ENCODE peak calls at places on chromosomes 12 and 14, in ten cellular contexts. Q is heart left ventricle; A is ovary; Y is colonic mucosa; H is right cardiac atrium; T is osteoblast; Z is aorta; D is psoas muscle; M is CD4-positive, alpha-beta memory T cell; J is HCT116. V is an unnamed sample.

GRCh38 chr12:116087962-116088361 is 189.5 kb downstream of the MED13L start:
- DNase-seq in Q (no peak), J (no peak), M (no peak), Z (no peak), T (no peak), A (no peak), H (no peak), D (no peak), Y (no peak), V (no peak)

GRCh38 chr12:56087220-56087619 is 7.3 kb downstream of the ERBB3 start:
- DNase-seq in Y (peak; percentile 91), D (peak; percentile 60), M (no peak), Q (peak; percentile 93), T (peak; percentile 65), A (no peak), H (peak; percentile 92), Z (peak; percentile 57), J (no peak), V (no peak)

GRCh38 chr12:47841506-47841905 is 21.8 kb upstream of the HDAC7 start:
- DNase-seq in D (no peak), H (no peak), T (no peak), A (no peak), J (no peak), M (no peak), Z (no peak), Y (no peak), Q (no peak), V (no peak)

GRCh38 chr12:2336409-2336829 is 283.6 kb downstream of the CACNA1C start:
- DNase-seq in J (peak; percentile 75), H (no peak), Q (peak; percentile 48), Y (no peak), D (no peak), T (peak; percentile 80), A (no peak), Z (peak; percentile 72), M (no peak), V (no peak)

GRCh38 chr14:60093088-60093487 is 1.4 kb downstream of the PCNX4 start:
- DNase-seq in Y (no peak), A (no peak), M (no peak), Q (no peak), D (no peak), H (no peak), J (no peak), Z (no peak), T (no peak), V (no peak)

GRCh38 chr12:45591635-45592034 is 137.9 kb upstream of the ARID2 start:
- DNase-seq in D (no peak), Y (peak; percentile 32), T (no peak), H (no peak), Q (no peak), M (no peak), Z (no peak), J (no peak), A (no peak), V (no peak)

GRCh38 chr12:10174986-10175614 is 3.2 kb upstream of the OLR1 start:
- DNase-seq in M (no peak), H (no peak), T (no peak), A (no peak), D (no peak), Z (no peak), Y (no peak), J (no peak), Q (no peak), V (no peak)

GRCh38 chr14:38948171-38948570 is 154.9 kb downstream of the SEC23A start:
- DNase-seq in J (no peak), T (no peak), A (no peak), Q (no peak), M (no peak), Z (no peak), H (no peak), Y (no peak), D (no peak), V (no peak)

GRCh38 chr12:31225656-31226535 is 100.1 kb downstream of the SINHCAF start:
- DNase-seq in A (no peak), D (no peak), J (no peak), Z (no peak), M (no peak), T (no peak), Q (no peak), Y (no peak), H (peak; percentile 19), V (peak; percentile 56)

GRCh38 chr14:42854061-42854460 is 1247.4 kb downstream of the LRFN5 start:
- DNase-seq in A (no peak), Q (no peak), T (no peak), D (no peak), M (no peak), Y (no peak), Z (no peak), H (no peak), J (no peak), V (no peak)

GRCh38 chr12:49673446-49674317 is 33.5 kb downstream of the FMNL3 start:
- DNase-seq in J (no peak), M (no peak), H (peak; percentile 97), T (peak; percentile 93), Y (peak; percentile 85), Z (peak; percentile 95), D (peak; percentile 95), Q (peak; percentile 96), A (peak; percentile 93), V (peak; percentile 94)

GRCh38 chr14:87888136-87888999 is 104.6 kb downstream of the GALC start:
- DNase-seq in Z (peak; percentile 62), Y (peak; percentile 29), J (no peak), H (peak; percentile 71), T (no peak), D (no peak), A (no peak), M (no peak), Q (no peak), V (no peak)

GRCh38 chr12:64001439-64001838 is 156.9 kb downstream of the SRGAP1 start:
- DNase-seq in A (no peak), Z (no peak), Q (peak; percentile 37), Y (no peak), D (no peak), T (no peak), J (no peak), M (no peak), H (no peak), V (no peak)

GRCh38 chr12:63995512-63995911 is 151.0 kb downstream of the SRGAP1 start:
- DNase-seq in A (no peak), J (no peak), D (no peak), T (no peak), H (no peak), M (no peak), Q (no peak), Y (no peak), Z (no peak), V (no peak)

GRCh38 chr12:63994704-63995103 is 150.2 kb downstream of the SRGAP1 start:
- DNase-seq in H (no peak), Q (no peak), T (no peak), J (no peak), A (no peak), Z (no peak), Y (no peak), M (no peak), D (no peak), V (no peak)

GRCh38 chr12:63997198-63997597 is 152.7 kb downstream of the SRGAP1 start:
- DNase-seq in A (no peak), Z (no peak), T (no peak), J (no peak), D (no peak), Y (no peak), H (no peak), M (no peak), Q (no peak), V (no peak)
- H3K27ac ChIP-seq in A (no peak overlapping the region), Z (no peak overlapping the region), T (no peak overlapping the region), J (no peak overlapping the region), D (no peak overlapping the region), Y (no peak overlapping the region), H (no peak overlapping the region), M (no peak overlapping the region), Q (no peak overlapping the region), V (no peak overlapping the region)

GRCh38 chr14:95442016-95442632 is 74.3 kb downstream of the SYNE3 start:
- DNase-seq in Q (no peak), D (no peak), J (no peak), H (no peak), A (no peak), M (no peak), Y (no peak), T (no peak), Z (no peak), V (no peak)
- H3K4me1 ChIP-seq in Q (no peaks in the 10 kb centered on the region), D (no peaks in the 10 kb centered on the region), J (no peaks in the 10 kb centered on the region), H (no peaks in the 10 kb centered on the region), A (no peaks in the 10 kb centered on the region), M (peaks cover 7% of the 10 kb centered on the region), Y (no peaks in the 10 kb centered on the region), T (no peaks in the 10 kb centered on the region), Z (no peaks in the 10 kb centered on the region), V (no peaks in the 10 kb centered on the region)

DNA sequence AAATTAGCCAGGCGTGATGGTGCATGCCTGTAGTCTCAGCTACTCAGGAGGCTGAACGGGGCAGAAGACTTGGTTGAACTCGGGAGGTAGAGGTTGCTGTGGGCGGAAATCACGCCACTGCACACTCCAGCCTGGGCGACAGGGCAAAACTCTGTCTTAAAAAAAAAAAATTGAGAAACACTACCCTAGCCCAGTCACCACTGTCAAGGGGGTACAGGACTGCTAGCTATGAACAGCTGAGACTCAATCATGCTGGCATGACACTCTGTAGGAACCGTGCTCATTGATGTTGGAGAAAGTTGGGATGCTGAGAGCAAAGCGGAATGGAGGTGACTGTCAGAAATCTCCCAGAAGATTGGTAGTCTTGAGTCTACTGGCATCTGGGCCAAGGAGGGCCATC is 58.2 kb upstream of the STON2 start:
- DNase-seq in T (no peak), A (no peak), J (no peak), Y (no peak), M (no peak), Z (no peak), H (no peak), Q (no peak), D (no peak), V (no peak)
- H3K27ac ChIP-seq in T (no peak overlapping the region), A (no peak overlapping the region), J (no peak overlapping the region), Y (no peak overlapping the region), M (no peak overlapping the region), Z (no peak overlapping the region), H (no peak overlapping the region), Q (no peak overlapping the region), D (no peak overlapping the region), V (no peak overlapping the region)

GRCh38 chr14:68546839-68547238 is 246.0 kb downstream of the ZFP36L1 start:
- DNase-seq in M (no peak), Y (no peak), Q (no peak), A (no peak), T (no peak), Z (no peak), J (no peak), H (no peak), D (peak; percentile 66), V (no peak)

GRCh38 chr14:68548194-68549056 is 244.4 kb downstream of the ZFP36L1 start:
- DNase-seq in D (peak; percentile 93), A (peak; percentile 89), Y (peak; percentile 66), T (peak; percentile 88), H (peak; percentile 95), Z (peak; percentile 91), Q (peak; percentile 95), J (peak; percentile 82), M (no peak), V (no peak)

GRCh38 chr14:68549966-68550705 is 242.7 kb downstream of the ZFP36L1 start:
- DNase-seq in Z (no peak), M (no peak), A (no peak), T (no peak), D (no peak), J (no peak), Y (no peak), H (no peak), Q (no peak), V (no peak)

GRCh38 chr14:68549057-68549421 is 243.8 kb downstream of the ZFP36L1 start:
- DNase-seq in Z (no peak), J (peak; percentile 74), Q (no peak), Y (no peak), H (no peak), A (no peak), T (peak; percentile 87), D (no peak), M (no peak), V (peak; percentile 91)

GRCh38 chr14:68547305-68548193 is 245.3 kb downstream of the ZFP36L1 start:
- DNase-seq in M (no peak), T (no peak), H (peak; percentile 60), Q (peak; percentile 57), A (peak; percentile 62), Z (peak; percentile 74), Y (no peak), D (peak; percentile 75), J (peak; percentile 85), V (peak; percentile 99)
- H3K4me1 ChIP-seq in M (no peaks in the 10 kb centered on the region), T (peaks cover 51% of the 10 kb centered on the region), H (peaks cover 40% of the 10 kb centered on the region), Q (peaks cover 63% of the 10 kb centered on the region), A (peaks cover 40% of the 10 kb centered on the region), Z (peaks cover 15% of the 10 kb centered on the region), Y (no peaks in the 10 kb centered on the region), D (peaks cover 76% of the 10 kb centered on the region), J (peaks cover 75% of the 10 kb centered on the region), V (peaks cover 98% of the 10 kb centered on the region)